ENCODE peak calls at places on chromosomes 4 and X, in six cellular contexts. B is RWPE1, J is glutamatergic neuron, L is ovary, Z is AG04449, K is lower lobe of right lung. O is an unnamed sample.

GRCh38 chrX:118510076-118510475 is 14.5 kb downstream of the DOCK11 start:
- DNase-seq in B (no peak), J (no peak), L (no peak), Z (no peak), K (peak), O (no peak)

GRCh38 chr4:170030121-170030520 is 3.9 kb upstream of the MFAP3L start:
- DNase-seq in B (no peak), J (no peak), L (no peak), Z (no peak), K (no peak), O (no peak)

GRCh38 chr4:72975488-72975784 is 94.1 kb downstream of the COX18 start:
- DNase-seq in B (no peak), J (no peak), L (no peak), Z (peak), K (no peak), O (no peak)

GRCh38 chr4:83282049-83282535 is 2.5 kb downstream of the COQ2 start:
- DNase-seq in B (peak), J (no peak), L (peak), Z (no peak), K (no peak), O (no peak)

GRCh38 chr4:101970555-101970954 is 180.0 kb downstream of the BANK1 start:
- DNase-seq in B (no peak), J (no peak), L (no peak), Z (no peak), K (no peak), O (no peak)

GRCh38 chrX:100720301-100720700 is 11.6 kb downstream of the SYTL4 start:
- DNase-seq in B (no peak), J (no peak), L (no peak), Z (no peak), K (no peak), O (no peak)

GRCh38 chr4:172786039-172786792 is 382.4 kb upstream of the GALNT7 start:
- DNase-seq in B (no peak), J (no peak), L (no peak), Z (no peak), K (peak), O (no peak)

GRCh38 chr4:173301518-173302201 is 32.5 kb downstream of the HMGB2 start:
- DNase-seq in B (no peak), J (no peak), L (no peak), Z (no peak), K (no peak), O (no peak)

GRCh38 chr4:53121304-53121865 is 244.5 kb downstream of the SCFD2 start:
- DNase-seq in B (no peak), J (no peak), L (no peak), Z (no peak), K (no peak), O (no peak)

GRCh38 chrX:118702741-118703140 is 24.7 kb upstream of the IL13RA1 start:
- DNase-seq in B (no peak), J (no peak), L (no peak), Z (no peak), K (no peak), O (no peak)

GRCh38 chr4:38078590-38079381 is 118.6 kb downstream of the PTTG2 start:
- DNase-seq in B (peak), J (no peak), L (no peak), Z (peak), K (no peak), O (no peak)

GRCh38 chrX:1488141-1488540 is 35.4 kb upstream of the ASMTL start:
- DNase-seq in B (no peak), J (no peak), L (no peak), Z (no peak), K (no peak), O (no peak)

GRCh38 chr4:5198586-5198985 is 147.3 kb downstream of the STK32B start:
- DNase-seq in B (no peak), J (no peak), L (no peak), Z (no peak), K (no peak), O (no peak)

DNA sequence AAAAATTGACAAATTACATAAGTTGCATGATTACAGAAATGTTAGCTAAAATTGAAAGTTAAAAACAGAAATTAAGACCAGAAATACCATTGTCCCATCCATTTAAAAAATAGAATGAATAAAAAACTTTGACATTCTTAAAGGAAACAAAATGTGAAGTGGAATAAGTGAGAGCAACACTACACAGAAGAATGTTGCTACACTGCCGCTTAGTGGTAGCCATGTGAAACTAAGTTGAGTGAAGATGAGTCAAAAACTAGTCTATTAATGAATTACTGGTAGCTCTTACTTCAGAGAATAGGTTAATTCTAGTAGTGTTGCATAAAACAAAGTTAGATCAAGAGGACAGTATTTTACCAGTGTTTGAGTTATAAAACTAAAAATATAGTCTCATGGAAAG is 571.0 kb upstream of the KLHL4 start:
- DNase-seq in B (peak), J (no peak), L (no peak), Z (no peak), K (no peak), O (no peak)
- TF ChIP-seq CTCF in B (peak), J (peak), L (no peak), Z (no peak), K (peak), O (peak)

GRCh38 chr4:54967289-54967688 is 158.1 kb downstream of the KDR start:
- DNase-seq in B (no peak), J (no peak), L (no peak), Z (no peak), K (no peak), O (no peak)

GRCh38 chr4:54976682-54977081 is 148.7 kb downstream of the KDR start:
- DNase-seq in B (no peak), J (no peak), L (no peak), Z (no peak), K (no peak), O (no peak)

DNA sequence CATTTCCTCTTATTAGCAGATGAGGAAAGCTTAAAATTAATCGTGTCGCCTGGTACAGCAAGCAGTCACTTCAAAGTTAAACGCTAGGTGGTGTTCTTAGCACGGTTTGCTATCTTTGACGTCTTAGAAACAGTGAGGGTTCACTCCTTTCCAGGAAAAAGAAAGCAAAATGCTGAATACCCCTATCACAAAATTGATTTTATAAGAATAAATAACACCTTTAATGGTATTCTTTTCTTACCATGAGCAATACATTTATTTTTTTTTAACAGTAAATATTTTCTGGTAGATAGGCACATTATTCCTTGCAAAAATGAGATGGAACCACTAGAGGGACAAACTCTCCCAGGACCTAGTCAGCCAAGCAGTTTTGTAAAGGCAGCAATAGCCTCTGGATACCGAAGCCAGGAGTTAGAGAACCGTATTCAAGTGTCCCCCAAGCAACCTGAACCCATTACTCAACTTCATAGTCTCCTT is 153.9 kb downstream of the KDR start:
- DNase-seq in B (peak), J (no peak), L (no peak), Z (no peak), K (no peak), O (no peak)
- TF ChIP-seq CTCF in B (peak), J (peak), L (peak), Z (peak), K (peak), O (peak)

DNA sequence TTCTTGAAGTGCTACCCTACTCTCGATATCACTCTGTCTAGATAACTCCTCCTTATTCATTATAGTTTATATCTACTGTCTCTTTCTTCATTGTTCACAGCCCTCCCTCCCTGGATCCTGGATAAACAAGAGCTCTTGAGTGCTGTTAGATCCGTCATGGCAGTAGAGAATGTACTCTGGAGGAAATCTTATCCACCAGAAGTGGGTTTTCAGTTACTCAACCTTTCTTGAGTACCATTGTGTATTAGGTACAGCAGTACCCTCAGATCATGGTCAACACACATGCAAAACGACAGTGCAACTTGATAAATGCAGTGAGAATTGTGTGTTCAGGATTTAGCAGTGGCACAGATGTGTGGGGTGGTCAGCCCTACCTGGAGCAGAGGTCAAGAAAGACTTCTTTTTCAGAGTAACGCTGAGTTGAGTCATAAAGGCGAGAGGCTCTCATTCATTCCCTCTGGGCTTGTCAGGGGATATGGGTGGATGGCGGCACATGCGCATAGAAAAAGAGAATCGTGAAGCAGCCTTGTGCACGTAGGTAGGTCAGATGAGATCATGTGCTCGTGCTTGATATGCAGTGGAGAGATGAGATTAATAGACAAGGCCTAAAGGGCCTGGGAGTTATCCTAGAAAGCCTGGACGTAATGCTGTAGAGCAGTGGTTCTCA is 89.5 kb downstream of the SNX25 start:
- DNase-seq in B (no peak), J (no peak), L (no peak), Z (no peak), K (no peak), O (no peak)
- TF ChIP-seq CTCF in B (no peak), J (no peak), L (no peak), Z (no peak), K (no peak), O (no peak)

DNA sequence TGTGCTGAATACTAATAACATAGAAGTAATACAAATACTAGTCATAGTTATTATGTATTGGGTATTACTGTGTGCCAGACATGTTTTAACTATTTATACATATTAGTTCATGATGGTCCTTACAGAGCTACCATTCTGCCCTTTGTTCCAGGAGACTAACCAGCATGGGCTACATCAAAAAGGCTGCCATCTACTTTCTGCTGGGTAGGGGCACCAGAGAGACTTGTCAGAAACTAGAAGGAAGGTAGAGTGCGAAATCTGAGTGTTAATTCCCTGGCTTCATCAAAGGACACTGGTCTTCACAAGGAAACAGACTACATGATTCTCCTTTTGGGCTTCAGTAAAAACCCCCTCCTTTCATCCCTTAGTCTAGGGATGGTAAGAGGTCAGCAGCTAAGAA is 347.8 kb downstream of the GBA3 start:
- DNase-seq in B (no peak), J (no peak), L (no peak), Z (no peak), K (no peak), O (no peak)
- TF ChIP-seq CTCF in B (no peak), J (no peak), L (no peak), Z (no peak), K (no peak), O (no peak)

DNA sequence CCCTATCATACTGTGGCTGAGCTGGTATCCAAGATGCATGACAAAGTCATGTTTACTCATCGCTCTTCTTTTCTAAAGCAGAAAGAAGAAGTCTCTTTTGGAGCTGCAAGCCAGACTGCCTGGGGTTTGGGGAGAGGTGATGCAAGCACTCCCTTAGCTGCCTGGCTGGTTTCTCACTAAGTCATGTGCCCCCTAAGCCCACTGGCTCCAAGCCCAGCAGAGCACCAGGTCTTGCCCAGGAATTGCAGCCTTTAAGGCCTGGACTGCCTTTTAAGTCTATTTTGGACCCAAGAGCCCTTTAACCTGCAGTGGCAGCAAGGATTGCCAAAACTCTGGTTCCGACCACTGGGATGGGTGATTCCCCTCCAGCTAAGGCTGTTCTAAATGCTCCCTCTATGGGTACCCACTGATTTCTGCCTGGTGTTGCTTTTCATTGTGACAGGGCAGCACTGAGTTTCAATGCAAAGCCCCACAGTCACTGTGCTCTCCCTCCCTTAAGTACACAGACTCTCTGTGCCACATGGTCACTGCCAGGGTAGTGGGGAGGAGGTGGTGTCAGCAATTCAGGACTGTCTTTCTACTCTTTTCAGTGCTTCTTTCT is 548.6 kb downstream of the TLL1 start:
- DNase-seq in B (no peak), J (no peak), L (no peak), Z (peak), K (no peak), O (no peak)
- TF ChIP-seq CTCF in B (no peak), J (no peak), L (no peak), Z (no peak), K (no peak), O (peak)

GRCh38 chrX:28701222-28701621 is 114.0 kb downstream of the IL1RAPL1 start:
- DNase-seq in B (no peak), J (no peak), L (no peak), Z (no peak), K (no peak), O (no peak)
- TF ChIP-seq CTCF in B (no peak), J (peak), L (no peak), Z (no peak), K (no peak), O (peak)

GRCh38 chr4:39353478-39354177 is 12.5 kb downstream of the RFC1 start:
- DNase-seq in B (peak), J (no peak), L (no peak), Z (no peak), K (no peak), O (no peak)
- TF ChIP-seq CTCF in B (no peak), J (no peak), L (no peak), Z (no peak), K (no peak), O (no peak)

GRCh38 chr4:87973283-87974169 is 2.0 kb upstream of the SPP1 start:
- DNase-seq in B (peak), J (peak), L (peak), Z (peak), K (peak), O (no peak)
- TF ChIP-seq CTCF in B (peak), J (peak), L (no peak), Z (peak), K (peak), O (peak)

DNA sequence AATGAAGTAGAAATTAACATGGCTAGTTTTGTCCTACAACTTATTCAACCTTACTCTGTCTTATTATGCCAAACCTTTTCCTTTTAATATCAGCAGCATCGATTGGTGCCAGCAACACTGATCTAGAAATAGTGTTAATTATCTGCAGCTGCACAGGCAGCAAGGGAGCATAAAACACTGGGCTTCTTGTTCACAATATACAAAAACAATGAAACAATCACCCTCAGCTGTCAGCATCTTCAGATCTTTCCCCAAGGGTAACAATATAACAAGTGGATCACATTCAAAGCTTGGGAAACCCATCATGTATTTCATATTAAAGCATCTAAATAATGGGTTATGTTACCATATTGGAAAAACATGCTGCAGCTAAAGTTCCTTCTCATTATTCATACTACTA is 238.1 kb downstream of the SPOCK3 start:
- DNase-seq in B (no peak), J (no peak), L (no peak), Z (no peak), K (no peak), O (no peak)
- TF ChIP-seq CTCF in B (no peak), J (no peak), L (no peak), Z (no peak), K (no peak), O (no peak)

GRCh38 chrX:7706032-7706431 is 136.9 kb upstream of the VCX start:
- DNase-seq in B (no peak), J (no peak), L (no peak), Z (no peak), K (no peak), O (no peak)
- TF ChIP-seq CTCF in B (no peak), J (no peak), L (no peak), Z (no peak), K (no peak), O (peak)

O was measured in chondrocyte.